ENCODE peak calls at places on chromosomes 4 and X, in seven cellular contexts. N is AG04449, A is IMR-90, V is transverse colon, G is astrocyte of the spinal cord, L is SK-N-SH, T is kidney epithelial cell. M is an unnamed sample.

GRCh38 chr4:74252933-74253332 is 55.3 kb upstream of the EPGN start:
- DNase-seq in N (no peak), A (no peak), V (no peak), G (no peak), L (no peak), T (no peak), M (no peak)

GRCh38 chr4:16707874-16708273 is 190.6 kb downstream of the LDB2 start:
- DNase-seq in N (no peak), A (peak; percentile 83), V (no peak), G (peak; percentile 27), L (no peak), T (no peak), M (no peak)

GRCh38 chr4:110953898-110954297 is 331.0 kb upstream of the PITX2 start:
- DNase-seq in N (no peak), A (no peak), V (no peak), G (no peak), L (no peak), T (no peak), M (no peak)

GRCh38 chrX:54633641-54634040 is 103.6 kb downstream of the GNL3L start:
- DNase-seq in N (peak; percentile 10), A (peak; percentile 28), V (no peak), G (peak; percentile 42), L (no peak), T (no peak), M (no peak)

GRCh38 chrX:69093960-69094935 is 71.0 kb downstream of the PJA1 start:
- DNase-seq in N (no peak), A (peak; percentile 60), V (peak; percentile 24), G (peak; percentile 56), L (peak; percentile 68), T (no peak), M (peak; percentile 10)

GRCh38 chrX:71365876-71366673 is at the start of gene TAF1:
- DNase-seq in N (peak; percentile 86), A (peak; percentile 97), V (peak; percentile 95), G (peak; percentile 97), L (peak; percentile 89), T (peak; percentile 88), M (peak; percentile 95)

GRCh38 chr4:5146248-5146647 is 95.0 kb downstream of the STK32B start:
- DNase-seq in N (no peak), A (no peak), V (no peak), G (no peak), L (no peak), T (no peak), M (no peak)

GRCh38 chr4:155809835-155810234 is 51.0 kb downstream of the GUCY1B1 start:
- DNase-seq in N (no peak), A (peak; percentile 92), V (no peak), G (peak; percentile 91), L (peak; percentile 41), T (no peak), M (peak; percentile 35)

GRCh38 chrX:108165349-108166111 is 74.0 kb downstream of the ATG4A start:
- DNase-seq in N (no peak), A (peak; percentile 51), V (no peak), G (peak; percentile 43), L (peak; percentile 19), T (no peak), M (peak; percentile 10)

GRCh38 chr4:38902695-38903094 is 35.1 kb downstream of the FAM114A1 start:
- DNase-seq in N (no peak), A (no peak), V (no peak), G (peak; percentile 40), L (peak; percentile 52), T (no peak), M (no peak)

GRCh38 chrX:107935664-107936433 is 46.3 kb downstream of the TEX13B start:
- DNase-seq in N (no peak), A (no peak), V (no peak), G (no peak), L (no peak), T (no peak), M (peak; percentile 8)

GRCh38 chr4:88022289-88022688 is 14.9 kb downstream of the PKD2 start:
- DNase-seq in N (no peak), A (no peak), V (no peak), G (no peak), L (no peak), T (no peak), M (no peak)

GRCh38 chr4:663438-664428 is 10.3 kb downstream of the ATP5ME start:
- DNase-seq in N (no peak), A (no peak), V (peak; percentile 71), G (no peak), L (peak; percentile 95), T (no peak), M (no peak)

GRCh38 chrX:110321670-110322069 is 3.8 kb upstream of the AMMECR1 start:
- DNase-seq in N (no peak), A (no peak), V (no peak), G (no peak), L (no peak), T (no peak), M (no peak)
- H3K4me3 ChIP-seq in N (no peak overlapping the region), A (no peak overlapping the region), V (no peak overlapping the region), G (no peak overlapping the region), L (no peak overlapping the region), T (no peak overlapping the region), M (no peak overlapping the region)

DNA sequence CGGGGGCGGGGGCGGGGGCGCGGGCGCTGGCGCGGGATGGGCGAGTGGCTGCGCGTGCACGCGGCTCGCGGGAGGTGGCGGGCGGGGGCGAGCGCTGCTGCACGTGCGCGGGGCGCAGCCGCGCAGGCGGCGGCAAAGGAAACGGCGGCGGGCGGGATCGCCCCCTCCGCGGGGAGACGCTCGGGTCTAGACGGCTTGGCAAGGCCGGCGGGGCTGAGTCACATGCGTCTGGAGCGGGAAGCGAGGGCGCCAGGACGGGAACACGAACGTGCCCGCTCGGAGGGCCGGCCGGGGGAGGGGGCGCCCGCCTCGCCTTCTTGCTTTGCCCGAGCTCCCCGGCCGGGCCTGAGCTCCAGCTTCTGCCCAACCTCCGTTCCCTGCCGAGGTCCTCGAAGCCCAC is 4.3 kb upstream of the HAUS7 start:
- DNase-seq in N (no peak), A (peak; percentile 46), V (peak; percentile 26), G (peak; percentile 63), L (no peak), T (no peak), M (no peak)
- H3K4me3 ChIP-seq in N (no peak overlapping the region), A (no peak overlapping the region), V (no peak overlapping the region), G (no peak overlapping the region), L (no peak overlapping the region), T (no peak overlapping the region), M (peak overlapping the region; percentile 18)

DNA sequence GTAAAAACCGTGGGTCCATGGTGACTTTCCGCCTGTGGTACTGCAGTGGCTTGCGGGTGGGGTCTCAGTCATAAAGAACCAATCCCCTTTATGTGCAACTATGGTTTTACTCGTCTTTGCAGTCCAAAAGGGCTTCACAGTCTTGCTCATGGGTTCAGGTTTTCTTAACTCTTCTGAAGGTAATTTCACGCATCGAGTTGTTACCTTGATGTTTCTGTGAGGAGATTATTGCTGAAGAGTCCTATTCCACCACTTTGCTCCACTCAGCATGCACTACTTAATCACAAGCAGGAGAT is 41.5 kb downstream of the F8 start:
- DNase-seq in N (no peak), A (no peak), V (no peak), G (no peak), L (no peak), T (no peak), M (no peak)
- H3K4me3 ChIP-seq in N (no peak overlapping the region), A (no peak overlapping the region), V (no peak overlapping the region), G (peak overlapping the region; percentile 37), L (no peak overlapping the region), T (no peak overlapping the region), M (peak overlapping the region; percentile 36)

DNA sequence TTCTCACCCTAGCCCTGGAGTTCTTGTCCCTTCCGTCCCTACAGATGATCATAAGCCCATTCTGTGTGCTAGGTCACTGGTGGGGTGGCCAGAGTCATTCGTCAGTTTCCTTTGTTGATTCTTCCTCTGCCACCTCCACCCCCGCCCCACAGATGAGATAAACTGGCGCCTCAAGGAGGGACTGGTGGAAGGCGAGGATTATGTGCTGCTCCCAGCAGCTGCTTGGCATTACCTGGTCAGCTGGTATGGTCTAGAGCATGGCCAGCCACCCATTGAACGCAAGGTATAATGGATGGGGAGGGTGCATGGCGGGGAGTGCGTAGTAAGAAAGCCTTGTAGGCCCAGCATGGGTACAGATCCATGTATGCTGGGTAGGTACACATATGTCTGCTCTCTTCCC is 6.4 kb downstream of the USP11 start:
- DNase-seq in N (no peak), A (no peak), V (no peak), G (no peak), L (no peak), T (no peak), M (no peak)
- H3K4me3 ChIP-seq in N (no peak overlapping the region), A (no peak overlapping the region), V (no peak overlapping the region), G (no peak overlapping the region), L (no peak overlapping the region), T (no peak overlapping the region), M (no peak overlapping the region)

GRCh38 chrX:110087485-110088356 is 84.8 kb downstream of the TMEM164 start:
- DNase-seq in N (peak; percentile 79), A (peak; percentile 94), V (no peak), G (peak; percentile 91), L (no peak), T (peak; percentile 70), M (peak; percentile 74)
- H3K4me3 ChIP-seq in N (peak overlapping the region; percentile 37), A (peak overlapping the region; percentile 1), V (no peak overlapping the region), G (peak overlapping the region; percentile 22), L (no peak overlapping the region), T (no peak overlapping the region), M (no peak overlapping the region)